ENCODE peak calls at places on chromosome 4, in five cellular contexts. I is activated CD4-positive, alpha-beta T cell treated with anti-CD3 and anti-CD28 coated beads, Interleukin-2, amount 50 U/mL, for 24 hours; X is amniotic stem cell; V is tibial artery; A is cardiac fibroblast. F is an unnamed sample.
A peak's percentile ranks its signal among the peaks of the same experiment; 100 is the strongest.

GRCh38 chr4:9920029-9920428 is 101.3 kb downstream of the SLC2A9 start:
- DNase-seq in X (no peak), I (no peak), V (no peak), A (no peak), F (no peak)

GRCh38 chr4:73836373-73837269 is at the start of gene CXCL6:
- DNase-seq in X (no peak), V (no peak), I (no peak), A (peak; percentile 81), F (peak; percentile 30)

GRCh38 chr4:118993329-118993728 is 104.7 kb downstream of the SYNPO2 start:
- DNase-seq in V (no peak), A (no peak), X (no peak), I (no peak), F (no peak)

GRCh38 chr4:2078584-2078983 is 19.5 kb downstream of the NAT8L start:
- DNase-seq in X (no peak), I (no peak), V (no peak), A (no peak), F (peak; percentile 14)

GRCh38 chr4:61985426-61985825 is 785.3 kb downstream of the ADGRL3 start:
- DNase-seq in X (no peak), I (no peak), V (no peak), A (no peak), F (no peak)

GRCh38 chr4:101242441-101242840 is 104.9 kb downstream of the PPP3CA start:
- DNase-seq in V (no peak), A (no peak), I (no peak), X (no peak), F (no peak)

GRCh38 chr4:55947912-55948725 is 626 bp upstream of the CEP135 start:
- DNase-seq in X (peak; percentile 83), I (no peak), V (no peak), A (peak; percentile 97), F (no peak)

GRCh38 chr4:95268819-95269565 is 279.8 kb downstream of the UNC5C start:
- DNase-seq in X (no peak), A (peak; percentile 72), V (no peak), I (no peak), F (peak; percentile 37)

GRCh38 chr4:108484187-108484586 is 136.2 kb upstream of the RPL34 start:
- DNase-seq in V (no peak), I (no peak), X (no peak), A (peak; percentile 8), F (no peak)

F was measured in D341Med.